ENCODE peak calls at places on chromosomes 5 and 9, in five cellular contexts. A, W, T, X and D are unnamed samples.

GRCh38 chr5:161641444-161641843 is 44.1 kb upstream of the GABRA6 start:
- DNase-seq in X (no peak), W (no peak), T (no peak), A (no peak), D (no peak)

GRCh38 chr5:122062205-122062604 is 15.9 kb downstream of the LOX start:
- DNase-seq in X (no peak), A (no peak), T (no peak), W (no peak), D (no peak)

GRCh38 chr5:1768283-1769000 is 31.2 kb downstream of the MRPL36 start:
- DNase-seq in W (no peak), T (no peak), A (no peak), X (no peak), D (no peak)

GRCh38 chr9:38388283-38389223 is 3.9 kb upstream of the ALDH1B1 start:
- DNase-seq in A (peak; percentile 63), X (no peak), T (no peak), W (no peak), D (no peak)

GRCh38 chr9:130549093-130549735 is 30.2 kb upstream of the FUBP3 start:
- DNase-seq in T (peak; percentile 85), A (no peak), X (no peak), W (peak; percentile 42), D (peak; percentile 63)

GRCh38 chr5:148972958-148973357 is 89.9 kb downstream of the SH3TC2 start:
- DNase-seq in T (no peak), X (no peak), W (no peak), A (peak; percentile 89), D (peak; percentile 79)

GRCh38 chr9:101791938-101792337 is 53.5 kb upstream of the GRIN3A start:
- DNase-seq in X (no peak), T (peak; percentile 19), A (no peak), W (peak; percentile 41), D (peak; percentile 15)

GRCh38 chr9:101455656-101456235 is 20.2 kb upstream of the ALDOB start:
- DNase-seq in T (no peak), A (peak; percentile 61), W (no peak), X (no peak), D (no peak)

GRCh38 chr5:91787718-91788117 is 404.6 kb upstream of the ARRDC3 start:
- DNase-seq in W (no peak), A (no peak), X (no peak), T (no peak), D (no peak)

GRCh38 chr9:127817881-127818434 is 15.3 kb downstream of the FPGS start:
- DNase-seq in W (no peak), X (no peak), T (no peak), A (no peak), D (no peak)

GRCh38 chr5:64947031-64947430 is 178.3 kb downstream of the CWC27 start:
- DNase-seq in A (peak; percentile 55), W (peak; percentile 15), T (no peak), X (no peak), D (no peak)

GRCh38 chr5:11062379-11062778 is 301.3 kb upstream of the DAP start:
- DNase-seq in X (no peak), W (no peak), A (peak; percentile 2), T (no peak), D (no peak)

GRCh38 chr5:131610198-131611063 is 24.6 kb downstream of the RAPGEF6 start:
- DNase-seq in W (no peak), T (no peak), A (peak; percentile 95), X (no peak), D (peak; percentile 18)

GRCh38 chr5:57598756-57599155 is 116.1 kb upstream of the ACTBL2 start:
- DNase-seq in W (no peak), X (no peak), A (peak; percentile 94), T (no peak), D (peak; percentile 10)

GRCh38 chr5:39119404-39120051 is 45.3 kb upstream of the RICTOR start:
- DNase-seq in T (no peak), X (no peak), A (no peak), W (no peak), D (no peak)

GRCh38 chr5:146130440-146131045 is 25.2 kb upstream of the PLAC8L1 start:
- DNase-seq in T (no peak), A (peak; percentile 53), X (no peak), W (peak; percentile 6), D (no peak)

GRCh38 chr9:15307523-15307841 is 466 bp upstream of the TTC39B start:
- DNase-seq in T (no peak), X (no peak), W (no peak), A (no peak), D (no peak)

GRCh38 chr9:15308511-15308910 is 1.5 kb upstream of the TTC39B start:
- DNase-seq in T (no peak), A (peak; percentile 85), W (no peak), X (no peak), D (no peak)

GRCh38 chr9:15306757-15307522 is at the start of gene TTC39B:
- DNase-seq in T (peak; percentile 88), A (peak; percentile 87), X (no peak), W (peak; percentile 85), D (peak; percentile 85)

GRCh38 chr9:15304620-15305019 is 2.4 kb downstream of the TTC39B start:
- DNase-seq in A (no peak), W (no peak), T (no peak), X (no peak), D (no peak)

DNA sequence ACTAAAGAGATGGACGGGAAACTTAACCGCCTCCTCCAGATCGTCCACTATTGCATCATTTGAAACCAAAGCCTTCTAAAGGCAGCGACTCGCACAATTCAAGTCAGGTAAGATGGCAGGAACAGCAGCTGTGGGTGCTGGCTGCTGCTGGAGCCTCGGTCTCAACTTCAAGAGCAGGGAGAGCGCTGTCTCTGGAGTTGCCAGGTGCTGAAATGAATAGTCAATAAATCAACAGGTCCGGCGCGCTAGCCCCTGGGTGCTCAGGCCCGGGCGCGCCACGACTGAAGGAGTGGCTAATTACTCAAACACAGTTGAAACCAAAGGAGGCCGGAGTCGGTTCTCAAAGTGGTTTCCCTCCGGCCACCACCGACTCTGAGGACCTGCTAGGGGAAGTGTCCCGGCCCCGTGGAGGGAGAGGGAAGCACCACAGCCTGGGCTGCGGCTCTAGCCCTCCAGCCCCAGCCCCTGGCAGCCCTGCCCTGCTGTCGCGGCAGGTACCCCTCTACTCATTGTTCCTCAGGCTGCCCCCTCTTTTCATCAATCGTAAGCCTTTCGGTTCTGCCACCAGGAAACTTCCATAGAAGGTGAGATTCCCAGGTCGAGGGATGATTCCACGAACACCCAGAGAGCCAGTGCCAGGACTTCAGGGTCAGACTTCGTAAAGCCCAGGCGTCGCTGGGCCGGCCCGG is 804 bp downstream of the TTC39B start:
- DNase-seq in T (no peak), W (peak; percentile 28), A (peak; percentile 56), X (no peak), D (no peak)
- TF ChIP-seq BHLHE40 in T (no peak), W (no peak), A (no peak), X (no peak), D (no peak)

GRCh38 chr9:2311920-2312319 is 296.8 kb downstream of the SMARCA2 start:
- DNase-seq in A (no peak), X (no peak), W (no peak), T (no peak), D (no peak)
- TF ChIP-seq BHLHE40 in A (no peak), X (no peak), W (no peak), T (no peak), D (no peak)

GRCh38 chr5:54551292-54551691 is 33.7 kb downstream of the SNX18 start:
- DNase-seq in T (no peak), A (no peak), X (no peak), W (no peak), D (no peak)

GRCh38 chr5:54545796-54546195 is 28.2 kb downstream of the SNX18 start:
- DNase-seq in A (no peak), T (no peak), W (no peak), X (no peak), D (no peak)

GRCh38 chr5:54544044-54544443 is 26.5 kb downstream of the SNX18 start:
- DNase-seq in W (no peak), T (no peak), X (no peak), A (no peak), D (no peak)

GRCh38 chr5:54548565-54548964 is 31.0 kb downstream of the SNX18 start:
- DNase-seq in W (no peak), A (no peak), X (no peak), T (no peak), D (no peak)

DNA sequence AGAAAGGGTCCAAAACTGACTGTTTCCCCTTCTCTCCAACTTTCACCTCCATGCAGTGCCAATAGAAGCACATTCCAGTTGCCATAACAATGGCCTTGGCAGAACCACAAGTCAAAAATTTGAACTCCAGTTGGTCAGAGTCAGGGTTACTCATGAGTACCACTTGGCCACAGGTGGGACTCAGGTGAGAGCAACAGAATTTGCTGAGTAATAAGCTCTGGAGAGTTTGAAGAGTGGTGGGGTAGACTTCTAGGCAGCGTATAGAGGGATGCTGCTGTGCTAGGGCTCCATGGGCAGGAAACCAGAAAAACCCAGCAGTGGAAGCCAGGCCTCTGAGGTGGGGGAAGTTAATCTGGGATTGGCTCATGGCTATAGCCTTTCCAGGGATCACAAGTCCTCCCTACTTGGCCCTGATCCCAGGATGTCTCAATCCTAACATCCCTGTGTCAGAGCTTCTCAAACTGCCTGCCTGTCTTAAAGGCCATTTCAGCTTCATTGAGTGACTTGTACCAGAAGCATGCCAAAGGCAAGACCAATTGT is 30.2 kb downstream of the SNX18 start:
- DNase-seq in X (no peak), A (peak; percentile 90), W (no peak), T (no peak), D (peak; percentile 18)
- TF ChIP-seq BHLHE40 in X (no peak), A (no peak), W (no peak), T (no peak), D (no peak)

GRCh38 chr5:72464071-72464470 is 43.1 kb downstream of the ZNF366 start:
- DNase-seq in X (no peak), T (no peak), A (no peak), W (no peak), D (no peak)

GRCh38 chr5:72465068-72465467 is 42.1 kb downstream of the ZNF366 start:
- DNase-seq in X (peak; percentile 47), W (no peak), A (no peak), T (no peak), D (no peak)

GRCh38 chr5:72467987-72468386 is 39.2 kb downstream of the ZNF366 start:
- DNase-seq in W (no peak), A (peak; percentile 40), T (no peak), X (no peak), D (no peak)

GRCh38 chr5:72467421-72467820 is 39.8 kb downstream of the ZNF366 start:
- DNase-seq in X (no peak), A (no peak), T (no peak), W (no peak), D (no peak)

GRCh38 chr5:72465601-72466563 is 41.3 kb downstream of the ZNF366 start:
- DNase-seq in W (no peak), X (peak; percentile 92), A (peak; percentile 75), T (no peak), D (no peak)
- TF ChIP-seq BHLHE40 in W (no peak), X (peak; percentile 36), A (no peak), T (no peak), D (no peak)

GRCh38 chr5:160342413-160342941 is 27.9 kb downstream of the C1QTNF2 start:
- DNase-seq in A (peak; percentile 61), T (no peak), X (no peak), W (no peak), D (no peak)
- TF ChIP-seq BHLHE40 in A (no peak), T (no peak), X (no peak), W (no peak), D (no peak)

GRCh38 chr5:88672644-88673493 is 210.1 kb downstream of the MEF2C start:
- DNase-seq in X (no peak), T (no peak), A (no peak), W (no peak), D (no peak)
- TF ChIP-seq BHLHE40 in X (peak; percentile 4), T (no peak), A (no peak), W (no peak), D (no peak)